ENCODE peak calls at places on chromosomes 5 and 9, in five cellular contexts. A is CD8-positive, alpha-beta T cell; L is NCI-H2029 treated with DMSO at 0.1 percent for 48 hours; Y is renal cortical epithelial cell; F is HCT116. H is an unnamed sample.

GRCh38 chr9:69293186-69293585 is 31.8 kb upstream of the ENTREP1 start:
- DNase-seq in L (no peak), A (no peak), F (no peak), Y (no peak), H (no peak)

GRCh38 chr5:134100283-134101011 is 14.0 kb upstream of the TCF7 start:
- DNase-seq in L (no peak), Y (peak), A (peak), F (no peak), H (no peak)

GRCh38 chr9:133560311-133560710 is 25.8 kb downstream of the ADAMTSL2 start:
- DNase-seq in A (no peak), Y (no peak), L (no peak), F (no peak), H (no peak)

GRCh38 chr5:80967500-80968181 is 7.5 kb downstream of the RASGRF2 start:
- DNase-seq in A (no peak), L (peak), Y (peak), F (no peak), H (no peak)

GRCh38 chr5:179404321-179405053 is 59.2 kb upstream of the ADAMTS2 start:
- DNase-seq in A (no peak), F (no peak), L (no peak), Y (no peak), H (peak)

GRCh38 chr5:14967166-14967565 is 95.6 kb upstream of the ANKH start:
- DNase-seq in A (no peak), Y (no peak), L (no peak), F (no peak), H (no peak)

GRCh38 chr5:63524281-63524680 is 438.0 kb downstream of the HTR1A start:
- DNase-seq in L (no peak), Y (no peak), A (no peak), F (no peak), H (no peak)

GRCh38 chr5:39995990-39996389 is 571.2 kb upstream of the DAB2 start:
- DNase-seq in L (no peak), Y (no peak), A (no peak), F (no peak), H (no peak)

GRCh38 chr5:56671571-56671970 is 143.8 kb upstream of the MAP3K1 start:
- DNase-seq in Y (no peak), L (no peak), A (no peak), F (no peak), H (no peak)

GRCh38 chr5:6551287-6551954 is 81.4 kb downstream of the NSUN2 start:
- DNase-seq in A (no peak), Y (no peak), L (no peak), F (no peak), H (no peak)

GRCh38 chr5:42949348-42950090 is 90.6 kb downstream of the ANXA2R start:
- DNase-seq in F (no peak), L (no peak), A (peak), Y (peak), H (no peak)

GRCh38 chr9:119391878-119392277 is 22.6 kb upstream of the BRINP1 start:
- DNase-seq in L (no peak), A (no peak), F (no peak), Y (no peak), H (no peak)

GRCh38 chr5:96427823-96428222 is 5.2 kb downstream of the PCSK1 start:
- DNase-seq in F (no peak), A (no peak), L (no peak), Y (peak), H (no peak)

GRCh38 chr9:127066060-127066774 is 56.2 kb downstream of the ANGPTL2 start:
- DNase-seq in Y (peak), L (no peak), A (no peak), F (no peak), H (no peak)

GRCh38 chr5:72402959-72403628 is 82.9 kb downstream of the PTCD2 start:
- DNase-seq in F (no peak), Y (no peak), A (no peak), L (no peak), H (no peak)

GRCh38 chr9:76599970-76600369 is 141.0 kb downstream of the GCNT1 start:
- DNase-seq in A (no peak), Y (no peak), L (peak), F (no peak), H (no peak)

GRCh38 chr9:92634712-92635605 is 35.0 kb downstream of the IPPK start:
- DNase-seq in F (peak), A (peak), L (peak), Y (peak), H (peak)

GRCh38 chr9:133421615-133422542 is at the start of gene ADAMTS13:
- DNase-seq in A (peak), L (no peak), F (no peak), Y (no peak), H (no peak)

GRCh38 chr5:179151521-179152118 is 91.4 kb downstream of the ZNF354C start:
- DNase-seq in F (no peak), L (no peak), A (no peak), Y (no peak), H (no peak)

GRCh38 chr5:82713811-82714210 is 363.4 kb downstream of the TMEM167A start:
- DNase-seq in F (no peak), Y (no peak), A (no peak), L (no peak), H (no peak)

GRCh38 chr5:33146916-33147315 is 293.8 kb upstream of the TARS1 start:
- DNase-seq in A (no peak), L (no peak), F (no peak), Y (peak), H (no peak)

GRCh38 chr5:151072234-151073025 is 8.4 kb downstream of the TNIP1 start:
- DNase-seq in F (no peak), A (no peak), Y (peak), L (no peak), H (no peak)

GRCh38 chr9:28598396-28598795 is 1025.1 kb upstream of the C9orf72 start:
- DNase-seq in A (no peak), F (no peak), Y (no peak), L (no peak), H (no peak)

GRCh38 chr5:33162057-33162456 is 278.7 kb upstream of the TARS1 start:
- DNase-seq in F (no peak), L (no peak), A (no peak), Y (no peak), H (no peak)

GRCh38 chr9:90916147-90916734 is 114.6 kb downstream of the SYK start:
- DNase-seq in Y (peak), L (no peak), F (no peak), A (no peak), H (no peak)

GRCh38 chr9:126304207-126304945 is 22.3 kb upstream of the MVB12B start:
- DNase-seq in A (no peak), F (no peak), Y (no peak), L (no peak), H (no peak)

GRCh38 chr5:94890907-94891306 is 272.4 kb downstream of the SLF1 start:
- DNase-seq in F (no peak), L (no peak), Y (no peak), A (no peak), H (no peak)

GRCh38 chr9:129761901-129762359 is 9.1 kb upstream of the PTGES start:
- DNase-seq in F (no peak), L (no peak), A (no peak), Y (peak), H (no peak)

GRCh38 chr9:123807241-123807640 is 122.7 kb downstream of the DENND1A start:
- DNase-seq in A (no peak), F (no peak), Y (no peak), L (no peak), H (no peak)

GRCh38 chr9:98742325-98743280 is 33.9 kb upstream of the GABBR2 start:
- DNase-seq in A (no peak), F (no peak), L (no peak), Y (peak), H (no peak)

GRCh38 chr9:110029422-110029814 is 178.5 kb downstream of the C9orf152 start:
- DNase-seq in F (no peak), Y (peak), L (no peak), A (no peak), H (no peak)

GRCh38 chr9:6415266-6415665 is 2.3 kb downstream of the UHRF2 start:
- DNase-seq in Y (no peak), F (no peak), A (no peak), L (no peak), H (no peak)

GRCh38 chr9:110807956-110808598 is 139.5 kb downstream of the MUSK start:
- DNase-seq in F (no peak), L (no peak), A (no peak), Y (peak), H (no peak)

H was measured in mesenteric fat pad.